ENCODE peak calls at places on chromosomes 7 and 10, in eight cellular contexts. Z, I, N, Q, R, E, Y and H are unnamed samples.

GRCh38 chr10:26566525-26567348 is 128.6 kb downstream of the APBB1IP start:
- DNase-seq in Z (no peak), N (no peak), Q (no peak), I (peak), Y (peak), E (peak), R (no peak), H (no peak)

GRCh38 chr7:139482662-139483466 is 609 bp downstream of the KLRG2 start:
- DNase-seq in Z (peak), Y (peak), N (no peak), Q (no peak), R (peak), E (peak), I (no peak), H (no peak)

GRCh38 chr10:102287538-102287937 is 42.2 kb downstream of the GBF1 start:
- DNase-seq in N (no peak), R (no peak), Y (no peak), Z (no peak), E (no peak), Q (no peak), I (no peak), H (no peak)

GRCh38 chr7:91634485-91635177 is 245.9 kb downstream of the MTERF1 start:
- DNase-seq in I (no peak), E (no peak), Z (no peak), R (no peak), N (peak), Y (peak), Q (no peak), H (no peak)

GRCh38 chr10:114811769-114812353 is 9.7 kb upstream of the FHIP2A start:
- DNase-seq in N (no peak), R (peak), Z (no peak), Q (no peak), Y (no peak), E (no peak), I (no peak), H (no peak)

GRCh38 chr10:132957131-132957530 is 14.8 kb upstream of the CFAP46 start:
- DNase-seq in Q (no peak), N (no peak), Z (no peak), E (no peak), I (no peak), R (no peak), Y (no peak), H (no peak)

GRCh38 chr7:117600912-117601311 is 121.1 kb downstream of the CFTR start:
- DNase-seq in Y (no peak), Z (no peak), Q (no peak), E (no peak), N (no peak), R (no peak), I (no peak), H (no peak)

GRCh38 chr7:18495412-18496335 is at the start of gene HDAC9:
- DNase-seq in Y (peak), Z (no peak), R (peak), E (peak), I (peak), Q (peak), N (no peak), H (no peak)

GRCh38 chr10:73060738-73061635 is 35.7 kb downstream of the P4HA1 start:
- DNase-seq in I (no peak), E (no peak), N (peak), R (peak), Y (peak), Q (no peak), Z (peak), H (peak)

GRCh38 chr10:33453081-33453850 is 118.8 kb upstream of the NRP1 start:
- DNase-seq in N (peak), E (no peak), I (no peak), R (peak), Q (no peak), Y (peak), Z (no peak), H (no peak)